ENCODE peak calls at places on chromosome 6, in ten cellular contexts. C is IMR-90, L is GM12865, D is ovary, B is uterus, W is astrocyte of the spinal cord, F is left lung, Z is mucosa of descending colon, Q is ascending aorta, J is vagina. T is an unnamed sample.

GRCh38 chr6:1257778-1258177 is 54.1 kb upstream of the FOXQ1 start:
- DNase-seq in C (no peak), L (peak), D (no peak), B (no peak), W (no peak), F (no peak), Z (no peak), Q (no peak), J (no peak), T (no peak)

GRCh38 chr6:91167846-91168245 is 581.0 kb upstream of the MAP3K7 start:
- DNase-seq in C (no peak), L (no peak), D (no peak), B (no peak), W (no peak), F (no peak), Z (no peak), Q (no peak), J (no peak), T (no peak)

GRCh38 chr6:39416728-39417127 is 94.2 kb upstream of the KCNK16 start:
- DNase-seq in C (peak), L (no peak), D (no peak), B (no peak), W (peak), F (no peak), Z (no peak), Q (no peak), J (no peak), T (peak)

GRCh38 chr6:33171096-33171888 is 21.0 kb downstream of the COL11A2 start:
- DNase-seq in C (no peak), L (no peak), D (no peak), B (no peak), W (no peak), F (no peak), Z (no peak), Q (no peak), J (no peak), T (no peak)

GRCh38 chr6:151014404-151015150 is 149.1 kb downstream of the MTHFD1L start:
- DNase-seq in C (peak), L (peak), D (peak), B (peak), W (peak), F (peak), Z (peak), Q (peak), J (no peak), T (peak)

GRCh38 chr6:39209360-39209811 is 19.9 kb downstream of the KCNK5 start:
- DNase-seq in C (no peak), L (no peak), D (no peak), B (no peak), W (no peak), F (no peak), Z (no peak), Q (no peak), J (no peak), T (no peak)

GRCh38 chr6:138785092-138785491 is 10.8 kb upstream of the ECT2L start:
- DNase-seq in C (no peak), L (no peak), D (no peak), B (no peak), W (no peak), F (no peak), Z (no peak), Q (no peak), J (no peak), T (peak)

GRCh38 chr6:356828-357251 is 34.7 kb upstream of the IRF4 start:
- DNase-seq in C (no peak), L (peak), D (no peak), B (no peak), W (no peak), F (no peak), Z (peak), Q (peak), J (no peak), T (no peak)

GRCh38 chr6:14728396-14729024 is 517.4 kb upstream of the JARID2 start:
- DNase-seq in C (peak), L (no peak), D (no peak), B (peak), W (no peak), F (no peak), Z (no peak), Q (no peak), J (no peak), T (peak)

GRCh38 chr6:20284672-20285071 is 72.4 kb upstream of the MBOAT1 start:
- DNase-seq in C (no peak), L (no peak), D (no peak), B (no peak), W (no peak), F (no peak), Z (no peak), Q (no peak), J (no peak), T (no peak)

GRCh38 chr6:73712536-73712935 is 16.5 kb downstream of the CD109 start:
- DNase-seq in C (peak), L (no peak), D (no peak), B (no peak), W (no peak), F (no peak), Z (no peak), Q (no peak), J (no peak), T (no peak)

GRCh38 chr6:15754035-15754705 is 91.3 kb upstream of the DTNBP1 start:
- DNase-seq in C (peak), L (no peak), D (no peak), B (no peak), W (peak), F (no peak), Z (no peak), Q (no peak), J (no peak), T (peak)

GRCh38 chr6:150599199-150600002 is at the start of gene PLEKHG1:
- DNase-seq in C (no peak), L (peak), D (peak), B (peak), W (peak), F (peak), Z (peak), Q (peak), J (no peak), T (peak)

GRCh38 chr6:36067374-36068011 is 39.9 kb downstream of the MAPK14 start:
- DNase-seq in C (peak), L (no peak), D (no peak), B (no peak), W (peak), F (no peak), Z (no peak), Q (no peak), J (no peak), T (peak)

GRCh38 chr6:109172096-109172495 is 76.8 kb downstream of the CEP57L1 start:
- DNase-seq in C (no peak), L (no peak), D (no peak), B (no peak), W (no peak), F (no peak), Z (no peak), Q (no peak), J (no peak), T (no peak)

GRCh38 chr6:143545976-143546547 is 34.5 kb upstream of the FUCA2 start:
- DNase-seq in C (peak), L (no peak), D (no peak), B (no peak), W (peak), F (no peak), Z (no peak), Q (no peak), J (no peak), T (peak)

GRCh38 chr6:157708933-157709332 is 114.1 kb upstream of the SNX9 start:
- DNase-seq in C (no peak), L (no peak), D (no peak), B (no peak), W (no peak), F (no peak), Z (no peak), Q (no peak), J (no peak), T (no peak)

GRCh38 chr6:53192590-53193232 is 44.1 kb upstream of the GCM1 start:
- DNase-seq in C (no peak), L (no peak), D (no peak), B (no peak), W (no peak), F (no peak), Z (no peak), Q (no peak), J (no peak), T (no peak)

GRCh38 chr6:139376604-139377218 is 2.3 kb upstream of the CITED2 start:
- DNase-seq in C (peak), L (no peak), D (peak), B (peak), W (peak), F (no peak), Z (no peak), Q (peak), J (no peak), T (peak)

GRCh38 chr6:28225056-28225834 is at the start of gene ZSCAN9:
- DNase-seq in C (peak), L (peak), D (peak), B (peak), W (peak), F (peak), Z (peak), Q (peak), J (no peak), T (peak)

GRCh38 chr6:140960566-140960965 is 1172.2 kb upstream of the GJE1 start:
- DNase-seq in C (peak), L (no peak), D (no peak), B (no peak), W (peak), F (no peak), Z (no peak), Q (no peak), J (no peak), T (peak)
- H3K4me3 ChIP-seq in C (no peak), L (no peak), D (no peak), B (no peak), W (no peak), F (no peak), Z (no peak), Q (no peak), J (no peak), T (no peak)

DNA sequence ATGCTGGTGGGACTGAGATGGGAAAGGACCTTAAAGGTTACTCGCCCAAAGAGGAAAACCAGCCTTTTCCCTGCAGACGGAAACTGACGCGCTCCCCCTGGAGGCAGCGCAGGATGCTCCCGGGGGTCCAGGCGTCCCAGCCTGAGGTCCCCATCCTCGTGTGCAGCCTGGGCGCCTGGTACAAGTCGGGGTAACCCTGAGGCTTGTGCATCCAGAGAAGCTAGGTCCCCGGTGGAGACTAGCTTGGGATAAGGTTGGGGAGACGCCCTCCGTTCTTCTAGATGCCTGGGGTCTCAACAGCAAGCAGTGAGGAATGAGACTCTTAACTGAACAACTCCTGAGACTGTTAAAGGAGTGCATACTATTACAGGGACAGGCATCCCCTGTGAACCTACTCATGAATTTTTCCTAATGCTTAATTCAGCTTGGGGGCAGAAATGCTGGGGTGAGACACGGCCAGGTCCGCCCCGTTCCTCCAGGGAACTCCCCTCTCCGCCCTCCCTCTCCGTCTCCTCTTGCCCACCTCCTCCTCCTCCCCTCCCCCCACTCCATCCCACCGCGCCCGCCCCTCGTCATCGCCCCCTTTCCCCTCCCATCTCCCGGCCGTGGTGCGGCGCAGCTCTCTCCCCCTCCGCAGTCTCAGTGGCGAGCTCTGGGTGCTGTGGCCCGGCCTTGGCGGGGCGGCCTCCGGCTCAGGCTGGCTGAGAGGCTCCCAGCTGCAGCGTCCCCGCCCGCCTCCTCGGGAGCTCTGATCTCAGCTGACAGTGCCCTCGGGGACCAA is at the start of gene PRSS35:
- DNase-seq in C (peak), L (peak), D (peak), B (peak), W (peak), F (peak), Z (peak), Q (peak), J (no peak), T (peak)
- TF ChIP-seq CTCF in C (peak), L (peak), D (no peak), B (peak), W (peak), F (peak), Z (peak), Q (peak), J (no peak), T (peak)

DNA sequence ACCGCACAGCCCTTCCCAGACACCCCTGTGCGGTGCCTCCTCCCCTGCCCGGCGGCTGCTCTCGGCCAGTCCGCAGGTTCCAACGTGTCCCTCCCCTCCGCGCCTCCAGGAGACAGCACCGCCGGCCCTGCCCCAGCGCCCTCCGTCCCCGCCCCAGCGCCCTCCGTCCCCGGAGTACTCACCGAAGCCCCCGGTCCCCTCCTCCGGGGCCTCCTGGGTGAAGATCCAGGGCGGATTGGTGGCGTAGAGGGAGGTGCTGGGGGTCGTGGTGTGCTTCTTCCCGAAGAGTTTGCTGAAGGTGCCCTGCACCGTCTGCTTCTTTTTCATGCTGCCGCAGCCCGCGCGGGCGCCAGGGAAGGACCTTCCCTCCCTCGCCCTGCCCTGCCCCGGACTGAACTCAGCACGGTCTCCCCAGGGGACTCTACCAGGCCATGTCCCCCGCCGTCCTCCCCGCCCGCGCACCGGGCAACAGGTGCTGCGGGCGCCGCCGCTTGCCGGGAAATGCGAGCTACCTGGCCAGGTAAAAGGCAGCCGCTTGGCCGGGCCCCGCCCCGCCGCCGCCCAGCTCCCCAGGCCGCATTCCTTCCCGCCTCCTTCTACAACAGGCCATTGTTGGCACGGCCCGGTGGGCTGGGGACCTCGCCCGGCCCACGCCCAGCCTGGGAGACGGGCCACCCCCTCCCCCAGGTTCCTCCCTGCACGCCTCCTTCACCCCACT is at the start of gene C6orf132:
- DNase-seq in C (no peak), L (no peak), D (peak), B (no peak), W (peak), F (peak), Z (peak), Q (no peak), J (no peak), T (no peak)
- H3K4me3 ChIP-seq in C (peak), L (no peak), D (peak), B (peak), W (peak), F (peak), Z (peak), Q (peak), J (peak), T (peak)

DNA sequence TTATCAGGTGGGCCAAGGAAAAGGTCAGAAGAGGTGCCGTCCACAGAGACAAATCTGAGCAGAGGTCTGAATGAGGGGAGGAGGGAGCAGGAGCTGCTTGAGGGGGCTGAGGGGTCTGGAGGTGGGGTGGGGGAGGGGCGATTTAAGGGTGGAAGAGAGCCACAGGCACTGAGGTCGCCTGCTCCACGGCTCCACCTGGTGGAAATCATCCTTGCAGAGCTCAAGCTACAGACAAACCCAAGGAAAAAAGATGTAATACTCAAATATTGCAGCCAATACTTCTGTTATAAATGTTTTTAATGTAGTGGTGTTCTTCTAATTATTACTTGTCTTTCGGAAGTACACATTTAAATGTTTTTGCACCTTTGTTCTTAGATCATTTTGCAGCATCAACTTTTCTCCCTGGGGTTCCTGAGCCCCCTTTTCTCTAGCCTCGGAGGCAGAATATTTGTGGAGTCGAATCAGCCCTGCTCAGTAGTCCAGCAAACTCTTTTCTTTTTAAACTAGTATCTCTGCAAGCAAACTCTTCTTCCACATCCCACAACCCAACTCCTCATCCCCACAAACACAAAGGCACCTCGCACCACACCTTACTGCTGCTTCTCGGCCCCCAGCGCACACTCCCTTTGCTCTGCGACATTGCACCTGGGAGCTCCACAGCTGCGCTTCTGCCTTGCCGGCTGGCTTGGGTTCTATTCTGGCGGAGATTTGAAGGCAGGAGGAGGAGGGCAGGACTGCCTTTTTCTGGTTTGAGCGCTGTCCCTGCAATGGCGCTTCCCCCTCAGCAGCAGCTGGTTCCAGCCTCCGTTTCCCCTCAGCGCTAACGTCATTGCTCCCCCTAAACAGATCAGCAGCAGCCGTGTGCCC is 51.0 kb upstream of the TFAP2A start:
- DNase-seq in C (peak), L (peak), D (no peak), B (no peak), W (peak), F (peak), Z (no peak), Q (no peak), J (no peak), T (peak)
- TF ChIP-seq CTCF in C (peak), L (peak), D (no peak), B (no peak), W (peak), F (peak), Z (no peak), Q (no peak), J (no peak), T (peak)

T was measured in cardiac fibroblast.